ENCODE peak calls at places on chromosome 4, in seven cellular contexts. One of them, this sample, is unnamed.

GRCh38 chr4:150656882-150657281 is 74.9 kb downstream of the MAB21L2 start:
- DNase-seq in fibroblast of mammary gland: no peak
- DNase-seq in pancreas: no peak
- DNase-seq in adrenal gland: no peak
- DNase-seq in fibroblast of the aortic adventitia: no peak
- DNase-seq in tibial artery: no peak
- DNase-seq in CD8-positive, alpha-beta T cell: no peak
- DNase-seq in this sample: no peak

GRCh38 chr4:1547863-1548637 is 136.1 kb downstream of the FAM53A start:
- DNase-seq in tibial artery: no peak
- DNase-seq in CD8-positive, alpha-beta T cell: no peak
- DNase-seq in fibroblast of the aortic adventitia: peak
- DNase-seq in adrenal gland: peak
- DNase-seq in fibroblast of mammary gland: no peak
- DNase-seq in pancreas: peak
- DNase-seq in this sample: no peak

GRCh38 chr4:119517361-119518229 is 111.0 kb downstream of the PDE5A start:
- DNase-seq in fibroblast of mammary gland: peak
- DNase-seq in fibroblast of the aortic adventitia: peak
- DNase-seq in adrenal gland: no peak
- DNase-seq in pancreas: no peak
- DNase-seq in CD8-positive, alpha-beta T cell: no peak
- DNase-seq in tibial artery: no peak
- DNase-seq in this sample: no peak

GRCh38 chr4:30619679-30620078 is 100.5 kb upstream of the PCDH7 start:
- DNase-seq in adrenal gland: no peak
- DNase-seq in tibial artery: no peak
- DNase-seq in fibroblast of the aortic adventitia: peak
- DNase-seq in CD8-positive, alpha-beta T cell: no peak
- DNase-seq in pancreas: no peak
- DNase-seq in fibroblast of mammary gland: peak
- DNase-seq in this sample: peak

GRCh38 chr4:121728798-121729226 is 32.0 kb upstream of the ANXA5 start:
- DNase-seq in pancreas: no peak
- DNase-seq in adrenal gland: no peak
- DNase-seq in tibial artery: no peak
- DNase-seq in CD8-positive, alpha-beta T cell: no peak
- DNase-seq in fibroblast of mammary gland: peak
- DNase-seq in fibroblast of the aortic adventitia: peak
- DNase-seq in this sample: peak

GRCh38 chr4:118865091-118865708 is 23.5 kb upstream of the SYNPO2 start:
- DNase-seq in CD8-positive, alpha-beta T cell: no peak
- DNase-seq in adrenal gland: peak
- DNase-seq in fibroblast of mammary gland: peak
- DNase-seq in pancreas: peak
- DNase-seq in fibroblast of the aortic adventitia: peak
- DNase-seq in tibial artery: no peak
- DNase-seq in this sample: peak

GRCh38 chr4:114108869-114109268 is 129.4 kb upstream of the ARSJ start:
- DNase-seq in tibial artery: no peak
- DNase-seq in adrenal gland: no peak
- DNase-seq in CD8-positive, alpha-beta T cell: no peak
- DNase-seq in fibroblast of the aortic adventitia: peak
- DNase-seq in fibroblast of mammary gland: peak
- DNase-seq in pancreas: no peak
- DNase-seq in this sample: no peak

GRCh38 chr4:1500231-1500965 is 94.2 kb upstream of the NKX1-1 start:
- DNase-seq in pancreas: no peak
- DNase-seq in fibroblast of the aortic adventitia: no peak
- DNase-seq in CD8-positive, alpha-beta T cell: no peak
- DNase-seq in adrenal gland: no peak
- DNase-seq in fibroblast of mammary gland: no peak
- DNase-seq in tibial artery: peak
- DNase-seq in this sample: no peak

GRCh38 chr4:30725562-30725961 is 5.4 kb downstream of the PCDH7 start:
- DNase-seq in adrenal gland: no peak
- DNase-seq in fibroblast of the aortic adventitia: peak
- DNase-seq in fibroblast of mammary gland: no peak
- DNase-seq in CD8-positive, alpha-beta T cell: no peak
- DNase-seq in tibial artery: no peak
- DNase-seq in pancreas: no peak
- DNase-seq in this sample: no peak

GRCh38 chr4:146639414-146639814 is 721 bp downstream of the POU4F2 start:
- DNase-seq in tibial artery: no peak
- DNase-seq in pancreas: no peak
- DNase-seq in fibroblast of mammary gland: no peak
- DNase-seq in adrenal gland: no peak
- DNase-seq in fibroblast of the aortic adventitia: no peak
- DNase-seq in CD8-positive, alpha-beta T cell: no peak
- DNase-seq in this sample: no peak

GRCh38 chr4:54819044-54819443 is 161.3 kb downstream of the KIT start:
- DNase-seq in pancreas: no peak
- DNase-seq in CD8-positive, alpha-beta T cell: no peak
- DNase-seq in adrenal gland: no peak
- DNase-seq in tibial artery: no peak
- DNase-seq in fibroblast of the aortic adventitia: no peak
- DNase-seq in fibroblast of mammary gland: no peak
- DNase-seq in this sample: no peak

GRCh38 chr4:119647558-119647957 is 19.0 kb upstream of the PDE5A start:
- DNase-seq in fibroblast of mammary gland: peak
- DNase-seq in pancreas: no peak
- DNase-seq in adrenal gland: no peak
- DNase-seq in CD8-positive, alpha-beta T cell: no peak
- DNase-seq in tibial artery: no peak
- DNase-seq in fibroblast of the aortic adventitia: peak
- DNase-seq in this sample: no peak

GRCh38 chr4:174437324-174437723 is 85.0 kb downstream of the HPGD start:
- DNase-seq in fibroblast of the aortic adventitia: peak
- DNase-seq in tibial artery: no peak
- DNase-seq in pancreas: no peak
- DNase-seq in adrenal gland: no peak
- DNase-seq in fibroblast of mammary gland: peak
- DNase-seq in CD8-positive, alpha-beta T cell: no peak
- DNase-seq in this sample: peak

GRCh38 chr4:14294611-14295010 is 667.1 kb upstream of the BOD1L1 start:
- DNase-seq in fibroblast of the aortic adventitia: peak
- DNase-seq in fibroblast of mammary gland: peak
- DNase-seq in CD8-positive, alpha-beta T cell: no peak
- DNase-seq in tibial artery: no peak
- DNase-seq in adrenal gland: no peak
- DNase-seq in pancreas: no peak
- DNase-seq in this sample: peak

GRCh38 chr4:78057600-78058560 is 757 bp downstream of the FRAS1 start:
- DNase-seq in fibroblast of the aortic adventitia: peak
- DNase-seq in pancreas: peak
- DNase-seq in adrenal gland: peak
- DNase-seq in fibroblast of mammary gland: peak
- DNase-seq in CD8-positive, alpha-beta T cell: no peak
- DNase-seq in tibial artery: peak
- DNase-seq in this sample: no peak

GRCh38 chr4:137640838-137641158 is 108.5 kb upstream of the PCDH18 start:
- DNase-seq in fibroblast of mammary gland: no peak
- DNase-seq in adrenal gland: no peak
- DNase-seq in fibroblast of the aortic adventitia: no peak
- DNase-seq in pancreas: no peak
- DNase-seq in CD8-positive, alpha-beta T cell: no peak
- DNase-seq in tibial artery: no peak
- DNase-seq in this sample: no peak

GRCh38 chr4:82528868-82529267 is 32.9 kb downstream of the TMEM150C start:
- DNase-seq in tibial artery: no peak
- DNase-seq in fibroblast of the aortic adventitia: no peak
- DNase-seq in pancreas: no peak
- DNase-seq in fibroblast of mammary gland: no peak
- DNase-seq in CD8-positive, alpha-beta T cell: no peak
- DNase-seq in adrenal gland: no peak
- DNase-seq in this sample: no peak

GRCh38 chr4:1026115-1026514 is 14.7 kb downstream of the FGFRL1 start:
- DNase-seq in CD8-positive, alpha-beta T cell: peak
- DNase-seq in pancreas: peak
- DNase-seq in fibroblast of the aortic adventitia: no peak
- DNase-seq in fibroblast of mammary gland: no peak
- DNase-seq in adrenal gland: peak
- DNase-seq in tibial artery: no peak
- DNase-seq in this sample: no peak

GRCh38 chr4:137360701-137361213 is 171.5 kb downstream of the PCDH18 start:
- DNase-seq in CD8-positive, alpha-beta T cell: no peak
- DNase-seq in pancreas: no peak
- DNase-seq in fibroblast of mammary gland: no peak
- DNase-seq in tibial artery: no peak
- DNase-seq in fibroblast of the aortic adventitia: no peak
- DNase-seq in adrenal gland: no peak
- DNase-seq in this sample: no peak

GRCh38 chr4:2818351-2818939 is 25.2 kb upstream of the ADD1 start:
- DNase-seq in adrenal gland: no peak
- DNase-seq in CD8-positive, alpha-beta T cell: no peak
- DNase-seq in pancreas: peak
- DNase-seq in tibial artery: no peak
- DNase-seq in fibroblast of the aortic adventitia: no peak
- DNase-seq in fibroblast of mammary gland: no peak
- DNase-seq in this sample: no peak
- H3K4me3 ChIP-seq in adrenal gland: no peak
- H3K4me3 ChIP-seq in CD8-positive, alpha-beta T cell: no peak
- H3K4me3 ChIP-seq in pancreas: peak
- H3K4me3 ChIP-seq in tibial artery: peak
- H3K4me3 ChIP-seq in fibroblast of the aortic adventitia: peak
- H3K4me3 ChIP-seq in fibroblast of mammary gland: peak
- H3K4me3 ChIP-seq in this sample: peak

DNA sequence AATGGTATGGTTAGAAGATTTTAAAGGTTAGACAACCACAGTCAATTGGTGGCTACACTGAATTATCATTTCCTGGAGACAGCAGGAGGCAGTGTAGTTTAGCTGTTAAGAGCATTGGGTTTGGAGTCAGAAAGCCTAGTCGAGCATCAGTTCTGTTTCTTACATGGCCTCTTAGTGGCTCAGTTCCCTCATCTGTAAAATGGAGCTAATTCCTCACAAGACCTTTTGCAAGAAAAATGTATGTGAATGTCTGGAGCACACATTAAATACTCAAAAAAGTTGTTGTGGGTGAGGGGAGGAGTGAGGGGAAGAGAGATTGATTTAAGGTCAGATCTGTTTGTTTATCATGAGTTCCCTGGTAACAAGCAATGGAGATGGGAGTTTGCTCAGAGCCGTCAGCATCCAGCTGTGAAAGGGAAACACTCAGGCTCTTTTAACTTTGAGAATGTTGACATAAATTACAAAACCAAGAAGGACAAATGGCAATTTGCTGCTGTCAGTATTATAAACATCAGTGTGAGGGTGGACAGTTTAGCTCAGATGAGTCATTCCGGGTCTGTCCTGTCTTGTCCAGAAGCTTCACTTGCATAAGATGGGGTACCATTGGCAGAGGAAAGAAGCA is 98.2 kb upstream of the PGRMC2 start:
- DNase-seq in pancreas: no peak
- DNase-seq in fibroblast of the aortic adventitia: peak
- DNase-seq in CD8-positive, alpha-beta T cell: no peak
- DNase-seq in adrenal gland: no peak
- DNase-seq in fibroblast of mammary gland: peak
- DNase-seq in tibial artery: no peak
- DNase-seq in this sample: no peak
- TF ChIP-seq CTCF in pancreas: no peak
- TF ChIP-seq CTCF in fibroblast of the aortic adventitia: no peak
- TF ChIP-seq CTCF in CD8-positive, alpha-beta T cell: no peak
- TF ChIP-seq CTCF in adrenal gland: no peak
- TF ChIP-seq CTCF in fibroblast of mammary gland: peak
- TF ChIP-seq CTCF in tibial artery: no peak
- TF ChIP-seq CTCF in this sample: no peak

GRCh38 chr4:27861802-27862201 is 1001.2 kb downstream of the STIM2 start:
- DNase-seq in fibroblast of mammary gland: peak
- DNase-seq in tibial artery: no peak
- DNase-seq in pancreas: no peak
- DNase-seq in fibroblast of the aortic adventitia: peak
- DNase-seq in adrenal gland: no peak
- DNase-seq in CD8-positive, alpha-beta T cell: no peak
- DNase-seq in this sample: peak
- H3K4me3 ChIP-seq in fibroblast of mammary gland: no peak
- H3K4me3 ChIP-seq in tibial artery: no peak
- H3K4me3 ChIP-seq in pancreas: no peak
- H3K4me3 ChIP-seq in fibroblast of the aortic adventitia: no peak
- H3K4me3 ChIP-seq in adrenal gland: no peak
- H3K4me3 ChIP-seq in CD8-positive, alpha-beta T cell: no peak
- H3K4me3 ChIP-seq in this sample: no peak

DNA sequence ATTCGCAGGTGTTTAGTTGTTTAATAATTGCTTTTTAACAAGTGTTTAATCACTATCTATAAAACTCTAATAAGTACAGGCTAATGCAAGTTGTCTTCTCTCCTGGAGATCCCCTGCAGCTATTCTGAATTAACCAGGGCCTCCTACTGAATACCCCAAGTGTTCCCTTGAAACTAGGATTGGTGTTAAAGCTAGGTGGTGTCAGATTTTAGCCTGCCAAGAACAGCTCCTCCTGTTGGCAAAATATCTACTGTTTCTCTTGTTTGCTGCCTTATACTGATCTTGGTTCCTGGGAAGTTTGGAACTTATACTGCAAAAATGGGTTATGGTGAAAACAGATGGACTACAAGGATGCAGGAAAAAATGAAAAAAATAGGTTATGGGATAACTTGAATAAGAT is 26.1 kb upstream of the TMEM154 start:
- DNase-seq in adrenal gland: no peak
- DNase-seq in tibial artery: no peak
- DNase-seq in CD8-positive, alpha-beta T cell: no peak
- DNase-seq in fibroblast of the aortic adventitia: no peak
- DNase-seq in fibroblast of mammary gland: no peak
- DNase-seq in pancreas: no peak
- DNase-seq in this sample: no peak
- TF ChIP-seq CTCF in adrenal gland: no peak
- TF ChIP-seq CTCF in tibial artery: no peak
- TF ChIP-seq CTCF in CD8-positive, alpha-beta T cell: no peak
- TF ChIP-seq CTCF in fibroblast of the aortic adventitia: no peak
- TF ChIP-seq CTCF in fibroblast of mammary gland: peak
- TF ChIP-seq CTCF in pancreas: no peak
- TF ChIP-seq CTCF in this sample: no peak